ENCODE peak calls at places on chromosomes 5 and 9, in eight cellular contexts. One of them, this sample, is unnamed.

GRCh38 chr5:117425163-117425562 is 850.5 kb upstream of the SEMA6A start:
- DNase-seq in fibroblast of lung: no peak
- DNase-seq in CD4-positive, alpha-beta memory T cell: no peak
- DNase-seq in SK-N-SH: no peak
- DNase-seq in small intestine: no peak
- DNase-seq in K562: no peak
- DNase-seq in keratinocyte: no peak
- DNase-seq in sigmoid colon: no peak
- DNase-seq in this sample: no peak

GRCh38 chr5:17444496-17444895 is 53.5 kb upstream of the TAF11L2 start:
- DNase-seq in fibroblast of lung: no peak
- DNase-seq in sigmoid colon: no peak
- DNase-seq in CD4-positive, alpha-beta memory T cell: no peak
- DNase-seq in K562: no peak
- DNase-seq in SK-N-SH: no peak
- DNase-seq in small intestine: no peak
- DNase-seq in keratinocyte: no peak
- DNase-seq in this sample: no peak

GRCh38 chr5:81428446-81428845 is 34.5 kb upstream of the ACOT12 start:
- DNase-seq in small intestine: no peak
- DNase-seq in K562: no peak
- DNase-seq in SK-N-SH: no peak
- DNase-seq in keratinocyte: no peak
- DNase-seq in CD4-positive, alpha-beta memory T cell: no peak
- DNase-seq in fibroblast of lung: peak
- DNase-seq in sigmoid colon: no peak
- DNase-seq in this sample: no peak

GRCh38 chr9:36092014-36092413 is 44.5 kb upstream of the GLIPR2 start:
- DNase-seq in CD4-positive, alpha-beta memory T cell: no peak
- DNase-seq in keratinocyte: no peak
- DNase-seq in small intestine: no peak
- DNase-seq in SK-N-SH: no peak
- DNase-seq in sigmoid colon: no peak
- DNase-seq in K562: no peak
- DNase-seq in fibroblast of lung: no peak
- DNase-seq in this sample: no peak

GRCh38 chr5:96214442-96215197 is 218.4 kb downstream of the PCSK1 start:
- DNase-seq in CD4-positive, alpha-beta memory T cell: no peak
- DNase-seq in keratinocyte: no peak
- DNase-seq in small intestine: no peak
- DNase-seq in K562: no peak
- DNase-seq in SK-N-SH: no peak
- DNase-seq in sigmoid colon: no peak
- DNase-seq in fibroblast of lung: peak
- DNase-seq in this sample: no peak

GRCh38 chr5:171757853-171758535 is 27.6 kb upstream of the SMIM23 start:
- DNase-seq in small intestine: peak
- DNase-seq in SK-N-SH: no peak
- DNase-seq in fibroblast of lung: peak
- DNase-seq in keratinocyte: peak
- DNase-seq in sigmoid colon: no peak
- DNase-seq in CD4-positive, alpha-beta memory T cell: no peak
- DNase-seq in K562: no peak
- DNase-seq in this sample: peak

GRCh38 chr9:16453390-16453789 is 417.1 kb downstream of the BNC2 start:
- DNase-seq in CD4-positive, alpha-beta memory T cell: no peak
- DNase-seq in SK-N-SH: no peak
- DNase-seq in K562: no peak
- DNase-seq in small intestine: no peak
- DNase-seq in sigmoid colon: no peak
- DNase-seq in fibroblast of lung: no peak
- DNase-seq in keratinocyte: no peak
- DNase-seq in this sample: no peak

GRCh38 chr5:64144429-64145215 is 21.0 kb upstream of the RNF180 start:
- DNase-seq in keratinocyte: peak
- DNase-seq in SK-N-SH: no peak
- DNase-seq in fibroblast of lung: peak
- DNase-seq in small intestine: no peak
- DNase-seq in K562: no peak
- DNase-seq in CD4-positive, alpha-beta memory T cell: no peak
- DNase-seq in sigmoid colon: no peak
- DNase-seq in this sample: no peak

GRCh38 chr9:36450110-36450732 is 50.2 kb upstream of the RNF38 start:
- DNase-seq in keratinocyte: no peak
- DNase-seq in SK-N-SH: peak
- DNase-seq in small intestine: peak
- DNase-seq in sigmoid colon: no peak
- DNase-seq in fibroblast of lung: peak
- DNase-seq in CD4-positive, alpha-beta memory T cell: no peak
- DNase-seq in K562: peak
- DNase-seq in this sample: no peak

GRCh38 chr5:169079697-169080096 is 221.2 kb downstream of the SLIT3 start:
- DNase-seq in SK-N-SH: no peak
- DNase-seq in small intestine: no peak
- DNase-seq in K562: no peak
- DNase-seq in sigmoid colon: no peak
- DNase-seq in CD4-positive, alpha-beta memory T cell: no peak
- DNase-seq in fibroblast of lung: no peak
- DNase-seq in keratinocyte: no peak
- DNase-seq in this sample: no peak

GRCh38 chr9:135575995-135576631 is 14.6 kb downstream of the PAEP start:
- DNase-seq in CD4-positive, alpha-beta memory T cell: no peak
- DNase-seq in keratinocyte: no peak
- DNase-seq in K562: no peak
- DNase-seq in SK-N-SH: no peak
- DNase-seq in fibroblast of lung: no peak
- DNase-seq in sigmoid colon: no peak
- DNase-seq in small intestine: no peak
- DNase-seq in this sample: no peak

GRCh38 chr5:23977365-23977764 is 470.0 kb downstream of the PRDM9 start:
- DNase-seq in K562: no peak
- DNase-seq in keratinocyte: no peak
- DNase-seq in sigmoid colon: no peak
- DNase-seq in fibroblast of lung: no peak
- DNase-seq in CD4-positive, alpha-beta memory T cell: no peak
- DNase-seq in SK-N-SH: no peak
- DNase-seq in small intestine: no peak
- DNase-seq in this sample: no peak

GRCh38 chr5:64207978-64208377 is 42.3 kb downstream of the RNF180 start:
- DNase-seq in small intestine: peak
- DNase-seq in K562: no peak
- DNase-seq in fibroblast of lung: peak
- DNase-seq in sigmoid colon: no peak
- DNase-seq in keratinocyte: no peak
- DNase-seq in CD4-positive, alpha-beta memory T cell: no peak
- DNase-seq in SK-N-SH: no peak
- DNase-seq in this sample: no peak

GRCh38 chr9:92664394-92665152 is 5.4 kb downstream of the IPPK start:
- DNase-seq in keratinocyte: no peak
- DNase-seq in K562: no peak
- DNase-seq in CD4-positive, alpha-beta memory T cell: no peak
- DNase-seq in SK-N-SH: no peak
- DNase-seq in sigmoid colon: no peak
- DNase-seq in small intestine: no peak
- DNase-seq in fibroblast of lung: peak
- DNase-seq in this sample: no peak

GRCh38 chr9:92654481-92655301 is 15.2 kb downstream of the IPPK start:
- DNase-seq in keratinocyte: peak
- DNase-seq in CD4-positive, alpha-beta memory T cell: no peak
- DNase-seq in fibroblast of lung: no peak
- DNase-seq in SK-N-SH: no peak
- DNase-seq in sigmoid colon: no peak
- DNase-seq in small intestine: no peak
- DNase-seq in K562: no peak
- DNase-seq in this sample: no peak

GRCh38 chr9:12748016-12748415 is 26.8 kb upstream of the LURAP1L start:
- DNase-seq in K562: no peak
- DNase-seq in small intestine: no peak
- DNase-seq in keratinocyte: peak
- DNase-seq in SK-N-SH: no peak
- DNase-seq in sigmoid colon: no peak
- DNase-seq in fibroblast of lung: peak
- DNase-seq in CD4-positive, alpha-beta memory T cell: no peak
- DNase-seq in this sample: no peak

GRCh38 chr9:27861887-27862286 is 288.6 kb upstream of the C9orf72 start:
- DNase-seq in SK-N-SH: no peak
- DNase-seq in sigmoid colon: no peak
- DNase-seq in fibroblast of lung: no peak
- DNase-seq in keratinocyte: no peak
- DNase-seq in small intestine: no peak
- DNase-seq in K562: no peak
- DNase-seq in CD4-positive, alpha-beta memory T cell: no peak
- DNase-seq in this sample: peak

GRCh38 chr5:99177796-99178195 is 249.0 kb upstream of the CHD1 start:
- DNase-seq in keratinocyte: no peak
- DNase-seq in K562: no peak
- DNase-seq in CD4-positive, alpha-beta memory T cell: no peak
- DNase-seq in fibroblast of lung: no peak
- DNase-seq in SK-N-SH: no peak
- DNase-seq in small intestine: no peak
- DNase-seq in sigmoid colon: no peak
- DNase-seq in this sample: no peak

DNA sequence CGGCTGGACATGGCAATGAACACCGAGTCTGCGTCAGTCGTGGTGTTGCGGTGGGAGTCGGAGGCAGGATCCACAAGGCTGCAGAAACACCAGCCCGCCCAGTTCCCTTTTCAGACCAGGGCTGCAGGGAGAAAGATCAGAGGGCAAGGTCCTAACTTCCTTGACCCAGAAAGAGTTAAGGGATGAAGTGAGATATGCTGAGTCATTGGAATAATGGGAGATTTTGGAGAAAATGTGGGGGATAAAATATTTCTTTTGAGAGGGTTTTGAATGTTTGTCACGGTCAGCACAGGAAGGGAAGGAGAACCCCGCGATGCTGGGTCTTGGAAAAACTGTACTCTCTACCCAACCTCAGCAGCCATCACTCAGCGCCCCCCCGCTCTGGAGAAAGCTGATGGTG is 416.0 kb downstream of the ICE1 start:
- DNase-seq in sigmoid colon: no peak
- DNase-seq in keratinocyte: no peak
- DNase-seq in fibroblast of lung: no peak
- DNase-seq in K562: no peak
- DNase-seq in SK-N-SH: no peak
- DNase-seq in CD4-positive, alpha-beta memory T cell: no peak
- DNase-seq in small intestine: no peak
- DNase-seq in this sample: no peak
- H3K4me3 ChIP-seq in sigmoid colon: no peak
- H3K4me3 ChIP-seq in keratinocyte: no peak
- H3K4me3 ChIP-seq in fibroblast of lung: no peak
- H3K4me3 ChIP-seq in K562: no peak
- H3K4me3 ChIP-seq in SK-N-SH: no peak
- H3K4me3 ChIP-seq in CD4-positive, alpha-beta memory T cell: no peak
- H3K4me3 ChIP-seq in small intestine: no peak
- H3K4me3 ChIP-seq in this sample: no peak

GRCh38 chr5:180070726-180071417 is 687 bp downstream of the RNF130 start:
- DNase-seq in sigmoid colon: peak
- DNase-seq in CD4-positive, alpha-beta memory T cell: no peak
- DNase-seq in keratinocyte: no peak
- DNase-seq in K562: no peak
- DNase-seq in SK-N-SH: peak
- DNase-seq in small intestine: peak
- DNase-seq in fibroblast of lung: peak
- DNase-seq in this sample: no peak
- H3K4me3 ChIP-seq in sigmoid colon: peak
- H3K4me3 ChIP-seq in CD4-positive, alpha-beta memory T cell: peak
- H3K4me3 ChIP-seq in keratinocyte: peak
- H3K4me3 ChIP-seq in K562: peak
- H3K4me3 ChIP-seq in SK-N-SH: peak
- H3K4me3 ChIP-seq in small intestine: peak
- H3K4me3 ChIP-seq in fibroblast of lung: peak
- H3K4me3 ChIP-seq in this sample: peak

DNA sequence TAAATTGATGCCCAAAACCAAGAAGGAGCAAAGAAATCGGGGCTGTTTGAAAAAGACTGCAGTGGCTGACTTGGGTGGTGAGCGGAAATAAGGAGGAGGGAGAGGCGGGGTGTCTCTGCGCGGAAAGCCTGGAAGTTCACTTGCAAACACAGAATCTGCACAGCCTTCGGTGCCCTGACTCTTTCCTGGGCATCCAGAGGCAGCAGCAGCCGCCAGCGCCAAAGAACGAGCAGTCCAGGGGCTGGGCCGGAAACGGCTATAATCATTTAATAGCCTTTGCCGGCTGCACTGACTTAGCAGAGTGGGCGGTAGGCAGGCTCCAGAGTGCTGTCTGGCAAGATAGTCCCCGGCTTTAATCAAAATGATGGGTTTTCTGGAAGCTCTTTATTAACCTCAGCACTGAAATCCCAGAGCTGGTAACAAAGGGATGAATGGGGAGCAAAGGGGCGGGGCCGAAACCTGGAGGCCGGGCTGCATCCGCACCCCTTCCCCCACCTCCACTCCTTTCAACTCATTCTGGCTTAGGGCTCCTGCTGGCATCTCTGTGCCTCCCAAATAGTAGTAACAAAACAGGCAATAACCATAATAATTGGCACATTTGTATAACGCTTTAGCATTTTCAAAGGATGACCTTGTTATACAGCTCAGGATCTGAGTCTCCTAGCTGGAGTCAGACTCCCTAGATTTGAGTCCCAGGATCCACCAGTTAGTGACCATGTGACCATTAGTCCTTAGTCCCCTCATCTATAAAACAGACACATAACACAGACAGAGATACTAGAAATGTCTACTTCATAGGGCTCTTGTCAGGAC is 35.8 kb downstream of the PCDHAC2 start:
- DNase-seq in CD4-positive, alpha-beta memory T cell: no peak
- DNase-seq in K562: no peak
- DNase-seq in sigmoid colon: no peak
- DNase-seq in keratinocyte: no peak
- DNase-seq in small intestine: no peak
- DNase-seq in fibroblast of lung: no peak
- DNase-seq in SK-N-SH: peak
- DNase-seq in this sample: no peak
- H3K4me3 ChIP-seq in CD4-positive, alpha-beta memory T cell: no peak
- H3K4me3 ChIP-seq in K562: no peak
- H3K4me3 ChIP-seq in sigmoid colon: peak
- H3K4me3 ChIP-seq in keratinocyte: peak
- H3K4me3 ChIP-seq in small intestine: no peak
- H3K4me3 ChIP-seq in fibroblast of lung: peak
- H3K4me3 ChIP-seq in SK-N-SH: peak
- H3K4me3 ChIP-seq in this sample: no peak

DNA sequence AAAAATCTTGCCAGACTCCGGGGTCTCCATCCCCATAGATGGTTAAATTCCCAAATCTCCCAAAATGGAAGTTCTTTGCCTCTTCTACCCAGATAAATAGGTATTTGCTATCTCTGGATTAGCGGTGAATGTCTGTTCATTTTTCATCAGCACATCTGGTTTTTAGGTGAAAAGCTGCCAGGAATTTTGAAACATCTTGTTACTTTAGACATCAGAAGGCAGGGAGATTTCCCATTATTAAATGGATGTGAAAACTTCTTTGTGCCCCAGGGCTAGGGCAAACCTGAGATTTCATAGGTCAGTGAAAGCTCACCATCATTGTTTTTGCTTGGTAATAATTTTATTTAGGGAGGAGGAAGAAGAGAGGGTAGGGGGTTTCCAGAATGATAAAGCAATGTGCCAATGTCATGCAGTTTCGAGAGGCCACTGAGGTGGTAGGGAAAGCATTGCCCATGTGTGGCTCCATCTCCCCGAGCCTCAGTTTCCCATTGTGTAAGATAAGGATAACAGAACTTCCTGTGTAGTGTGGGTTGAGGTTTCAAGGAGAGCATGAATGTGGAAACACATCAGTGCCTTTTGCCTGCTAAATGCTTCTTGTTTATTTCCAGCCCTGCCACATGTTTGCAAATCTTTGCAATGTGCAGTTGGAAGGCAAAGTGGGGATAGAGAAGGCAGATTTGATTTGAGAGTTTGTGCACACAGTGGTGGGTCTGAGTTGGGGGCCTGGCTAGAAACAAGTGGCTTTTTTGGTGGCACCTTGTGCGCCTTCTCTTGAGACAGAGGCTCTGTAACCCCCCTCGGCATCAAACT is 147.2 kb upstream of the KLF4 start:
- DNase-seq in keratinocyte: no peak
- DNase-seq in SK-N-SH: no peak
- DNase-seq in K562: no peak
- DNase-seq in CD4-positive, alpha-beta memory T cell: no peak
- DNase-seq in sigmoid colon: no peak
- DNase-seq in fibroblast of lung: peak
- DNase-seq in small intestine: no peak
- DNase-seq in this sample: no peak
- H3K4me3 ChIP-seq in keratinocyte: no peak
- H3K4me3 ChIP-seq in SK-N-SH: no peak
- H3K4me3 ChIP-seq in K562: no peak
- H3K4me3 ChIP-seq in CD4-positive, alpha-beta memory T cell: no peak
- H3K4me3 ChIP-seq in sigmoid colon: peak
- H3K4me3 ChIP-seq in fibroblast of lung: no peak
- H3K4me3 ChIP-seq in small intestine: no peak
- H3K4me3 ChIP-seq in this sample: peak